ENCODE peak calls at places on chromosomes 2 and 18, in eight cellular contexts. Y is non-pigmented ciliary epithelial cell, T is H54, A is hepatocyte, V is thoracic aorta, J is M059J, H is lower lobe of right lung, X is stromal cell of bone marrow. W is an unnamed sample.

GRCh38 chr2:160994141-160995002 is 165.9 kb upstream of the TANK start:
- DNase-seq in Y (peak; percentile 76), T (peak; percentile 36), A (peak; percentile 92), V (peak; percentile 57), J (peak; percentile 81), H (no peak), X (peak; percentile 94), W (peak; percentile 63)

GRCh38 chr18:21735452-21736015 is 5.1 kb upstream of the MIB1 start:
- DNase-seq in Y (no peak), T (no peak), A (peak; percentile 88), V (no peak), J (no peak), H (peak; percentile 72), X (no peak), W (no peak)

GRCh38 chr2:36478332-36478738 is 119.6 kb downstream of the FEZ2 start:
- DNase-seq in Y (peak; percentile 88), T (peak; percentile 54), A (peak; percentile 61), V (no peak), J (peak; percentile 94), H (no peak), X (peak; percentile 88), W (no peak)

GRCh38 chr2:28224648-28225471 is 167.8 kb upstream of the FOSL2 start:
- DNase-seq in Y (peak; percentile 80), T (no peak), A (peak; percentile 24), V (no peak), J (peak; percentile 96), H (no peak), X (peak; percentile 87), W (no peak)

GRCh38 chr2:169091761-169092523 is 22.6 kb downstream of the DHRS9 start:
- DNase-seq in Y (no peak), T (no peak), A (no peak), V (no peak), J (peak; percentile 64), H (peak; percentile 64), X (no peak), W (no peak)

GRCh38 chr2:44715671-44716077 is 225.8 kb upstream of the SIX3 start:
- DNase-seq in Y (peak; percentile 23), T (peak; percentile 12), A (peak; percentile 17), V (no peak), J (peak; percentile 54), H (no peak), X (peak; percentile 19), W (peak; percentile 5)

GRCh38 chr18:2180586-2180985 is 390.7 kb downstream of the METTL4 start:
- DNase-seq in Y (no peak), T (no peak), A (no peak), V (no peak), J (no peak), H (no peak), X (no peak), W (no peak)

GRCh38 chr2:37984176-37984575 is 59.1 kb downstream of the RMDN2 start:
- DNase-seq in Y (no peak), T (no peak), A (no peak), V (no peak), J (no peak), H (no peak), X (no peak), W (no peak)

GRCh38 chr2:149094217-149095015 is 55.9 kb downstream of the LYPD6B start:
- DNase-seq in Y (peak; percentile 78), T (no peak), A (no peak), V (no peak), J (peak; percentile 90), H (no peak), X (peak; percentile 31), W (no peak)

GRCh38 chr18:56130481-56130880 is 507.9 kb downstream of the TXNL1 start:
- DNase-seq in Y (no peak), T (no peak), A (no peak), V (no peak), J (no peak), H (no peak), X (no peak), W (no peak)

GRCh38 chr18:74834424-74835309 is 237.0 kb downstream of the ZNF407 start:
- DNase-seq in Y (no peak), T (no peak), A (no peak), V (no peak), J (no peak), H (no peak), X (no peak), W (no peak)

GRCh38 chr2:20196053-20196880 is 28.7 kb downstream of the SDC1 start:
- DNase-seq in Y (no peak), T (no peak), A (peak; percentile 56), V (no peak), J (no peak), H (peak; percentile 85), X (no peak), W (peak; percentile 36)

GRCh38 chr18:1270081-1270480 is 365.4 kb downstream of the ADCYAP1 start:
- DNase-seq in Y (no peak), T (no peak), A (peak; percentile 35), V (no peak), J (no peak), H (no peak), X (no peak), W (no peak)

GRCh38 chr2:224401641-224402342 is at the start of gene FAM124B:
- DNase-seq in Y (peak; percentile 34), T (no peak), A (peak; percentile 43), V (peak; percentile 13), J (peak; percentile 73), H (peak; percentile 66), X (peak; percentile 32), W (no peak)

GRCh38 chr2:203812294-203813221 is 55.0 kb upstream of the CTLA4 start:
- DNase-seq in Y (no peak), T (no peak), A (no peak), V (no peak), J (no peak), H (no peak), X (no peak), W (no peak)

GRCh38 chr2:27316655-27317412 is 6.1 kb downstream of the MPV17 start:
- DNase-seq in Y (no peak), T (no peak), A (no peak), V (no peak), J (no peak), H (no peak), X (no peak), W (no peak)